ENCODE peak calls at places on chromosome 14, in six cellular contexts. One of them, this sample, is unnamed.

GRCh38 chr14:91861091-91861490 is 6.2 kb downstream of the TC2N start:
- DNase-seq in fibroblast of lung: no peak
- DNase-seq in HepG2: no peak
- DNase-seq in mammary epithelial cell: no peak
- DNase-seq in neuronal stem cell: no peak
- DNase-seq in H9: no peak
- DNase-seq in this sample: no peak

GRCh38 chr14:104138098-104138890 is at the start of gene KIF26A:
- DNase-seq in fibroblast of lung: no peak
- DNase-seq in HepG2: no peak
- DNase-seq in mammary epithelial cell: no peak
- DNase-seq in neuronal stem cell: peak; percentile 82
- DNase-seq in H9: peak; percentile 79
- DNase-seq in this sample: no peak

GRCh38 chr14:100159107-100159864 is at the start of gene DEGS2:
- DNase-seq in fibroblast of lung: no peak
- DNase-seq in HepG2: no peak
- DNase-seq in mammary epithelial cell: no peak
- DNase-seq in neuronal stem cell: no peak
- DNase-seq in H9: peak; percentile 79
- DNase-seq in this sample: no peak

GRCh38 chr14:55746533-55746932 is 166.5 kb downstream of the KTN1 start:
- DNase-seq in fibroblast of lung: peak; percentile 56
- DNase-seq in HepG2: peak; percentile 14
- DNase-seq in mammary epithelial cell: no peak
- DNase-seq in neuronal stem cell: no peak
- DNase-seq in H9: no peak
- DNase-seq in this sample: no peak

GRCh38 chr14:26984318-26985177 is 386.7 kb upstream of the NOVA1 start:
- DNase-seq in fibroblast of lung: peak; percentile 55
- DNase-seq in HepG2: peak; percentile 64
- DNase-seq in mammary epithelial cell: peak; percentile 1
- DNase-seq in neuronal stem cell: peak; percentile 65
- DNase-seq in H9: peak; percentile 62
- DNase-seq in this sample: no peak

GRCh38 chr14:77598366-77599050 is 17.9 kb downstream of the SPTLC2 start:
- DNase-seq in fibroblast of lung: no peak
- DNase-seq in HepG2: no peak
- DNase-seq in mammary epithelial cell: no peak
- DNase-seq in neuronal stem cell: no peak
- DNase-seq in H9: no peak
- DNase-seq in this sample: no peak

GRCh38 chr14:104445832-104446381 is 133.7 kb upstream of the C14orf180 start:
- DNase-seq in fibroblast of lung: no peak
- DNase-seq in HepG2: no peak
- DNase-seq in mammary epithelial cell: no peak
- DNase-seq in neuronal stem cell: no peak
- DNase-seq in H9: peak; percentile 21
- DNase-seq in this sample: no peak

GRCh38 chr14:99177046-99177655 is 94.8 kb downstream of the BCL11B start:
- DNase-seq in fibroblast of lung: no peak
- DNase-seq in HepG2: no peak
- DNase-seq in mammary epithelial cell: no peak
- DNase-seq in neuronal stem cell: no peak
- DNase-seq in H9: peak; percentile 18
- DNase-seq in this sample: no peak

GRCh38 chr14:97408937-97409860 is 612.0 kb downstream of the VRK1 start:
- DNase-seq in fibroblast of lung: no peak
- DNase-seq in HepG2: no peak
- DNase-seq in mammary epithelial cell: no peak
- DNase-seq in neuronal stem cell: no peak
- DNase-seq in H9: no peak
- DNase-seq in this sample: no peak

GRCh38 chr14:68981539-68981976 is 2.5 kb upstream of the ACTN1 start:
- DNase-seq in fibroblast of lung: peak; percentile 92
- DNase-seq in HepG2: no peak
- DNase-seq in mammary epithelial cell: no peak
- DNase-seq in neuronal stem cell: no peak
- DNase-seq in H9: no peak
- DNase-seq in this sample: no peak

GRCh38 chr14:103188691-103189480 is 65.6 kb downstream of the TNFAIP2 start:
- DNase-seq in fibroblast of lung: no peak
- DNase-seq in HepG2: no peak
- DNase-seq in mammary epithelial cell: no peak
- DNase-seq in neuronal stem cell: no peak
- DNase-seq in H9: peak; percentile 67
- DNase-seq in this sample: no peak

GRCh38 chr14:101122114-101122854 is 218.8 kb upstream of the RTL1 start:
- DNase-seq in fibroblast of lung: no peak
- DNase-seq in HepG2: no peak
- DNase-seq in mammary epithelial cell: no peak
- DNase-seq in neuronal stem cell: no peak
- DNase-seq in H9: no peak
- DNase-seq in this sample: no peak

GRCh38 chr14:104537613-104537988 is 42.0 kb upstream of the C14orf180 start:
- DNase-seq in fibroblast of lung: no peak
- DNase-seq in HepG2: no peak
- DNase-seq in mammary epithelial cell: no peak
- DNase-seq in neuronal stem cell: no peak
- DNase-seq in H9: no peak
- DNase-seq in this sample: no peak

GRCh38 chr14:68736519-68736918 is 56.3 kb downstream of the ZFP36L1 start:
- DNase-seq in fibroblast of lung: no peak
- DNase-seq in HepG2: no peak
- DNase-seq in mammary epithelial cell: no peak
- DNase-seq in neuronal stem cell: no peak
- DNase-seq in H9: no peak
- DNase-seq in this sample: no peak

GRCh38 chr14:105493921-105494605 is 3.0 kb downstream of the TEDC1 start:
- DNase-seq in fibroblast of lung: no peak
- DNase-seq in HepG2: no peak
- DNase-seq in mammary epithelial cell: no peak
- DNase-seq in neuronal stem cell: no peak
- DNase-seq in H9: peak; percentile 20
- DNase-seq in this sample: no peak

GRCh38 chr14:106788534-106788933 is 1262.2 kb downstream of the TMEM121 start:
- DNase-seq in fibroblast of lung: no peak
- DNase-seq in HepG2: no peak
- DNase-seq in mammary epithelial cell: no peak
- DNase-seq in neuronal stem cell: no peak
- DNase-seq in H9: no peak
- DNase-seq in this sample: no peak

GRCh38 chr14:104161601-104162367 is 23.4 kb downstream of the KIF26A start:
- DNase-seq in fibroblast of lung: no peak
- DNase-seq in HepG2: no peak
- DNase-seq in mammary epithelial cell: no peak
- DNase-seq in neuronal stem cell: no peak
- DNase-seq in H9: no peak
- DNase-seq in this sample: no peak

GRCh38 chr14:100692859-100693558 is 33.7 kb upstream of the DLK1 start:
- DNase-seq in fibroblast of lung: peak; percentile 96
- DNase-seq in HepG2: peak; percentile 65
- DNase-seq in mammary epithelial cell: peak; percentile 98
- DNase-seq in neuronal stem cell: no peak
- DNase-seq in H9: no peak
- DNase-seq in this sample: no peak

GRCh38 chr14:77140937-77141591 is 527 bp downstream of the ZDHHC22 start:
- DNase-seq in fibroblast of lung: peak; percentile 47
- DNase-seq in HepG2: no peak
- DNase-seq in mammary epithelial cell: peak; percentile 37
- DNase-seq in neuronal stem cell: peak; percentile 82
- DNase-seq in H9: peak; percentile 80
- DNase-seq in this sample: no peak

GRCh38 chr14:69242311-69243224 is 17.4 kb upstream of the GALNT16 start:
- DNase-seq in fibroblast of lung: peak; percentile 56
- DNase-seq in HepG2: peak; percentile 60
- DNase-seq in mammary epithelial cell: peak; percentile 32
- DNase-seq in neuronal stem cell: peak; percentile 63
- DNase-seq in H9: peak; percentile 52
- DNase-seq in this sample: peak; percentile 24

GRCh38 chr14:60935283-60935682 is 45.6 kb downstream of the TRMT5 start:
- DNase-seq in fibroblast of lung: no peak
- DNase-seq in HepG2: no peak
- DNase-seq in mammary epithelial cell: no peak
- DNase-seq in neuronal stem cell: no peak
- DNase-seq in H9: no peak
- DNase-seq in this sample: no peak

GRCh38 chr14:63563370-63564026 is 20.3 kb upstream of the PPP2R5E start:
- DNase-seq in fibroblast of lung: peak; percentile 55
- DNase-seq in HepG2: no peak
- DNase-seq in mammary epithelial cell: peak; percentile 83
- DNase-seq in neuronal stem cell: no peak
- DNase-seq in H9: no peak
- DNase-seq in this sample: no peak

GRCh38 chr14:38098074-38098846 is 109.4 kb upstream of the SSTR1 start:
- DNase-seq in fibroblast of lung: peak; percentile 75
- DNase-seq in HepG2: no peak
- DNase-seq in mammary epithelial cell: no peak
- DNase-seq in neuronal stem cell: no peak
- DNase-seq in H9: no peak
- DNase-seq in this sample: no peak

GRCh38 chr14:56143025-56143424 is 24.8 kb downstream of the PELI2 start:
- DNase-seq in fibroblast of lung: peak; percentile 27
- DNase-seq in HepG2: no peak
- DNase-seq in mammary epithelial cell: no peak
- DNase-seq in neuronal stem cell: no peak
- DNase-seq in H9: no peak
- DNase-seq in this sample: no peak

GRCh38 chr14:77804592-77804991 is 4.7 kb downstream of the ADCK1 start:
- DNase-seq in fibroblast of lung: no peak
- DNase-seq in HepG2: peak; percentile 27
- DNase-seq in mammary epithelial cell: peak; percentile 15
- DNase-seq in neuronal stem cell: no peak
- DNase-seq in H9: peak; percentile 63
- DNase-seq in this sample: no peak

GRCh38 chr14:94113073-94113472 is 2.5 kb downstream of the IFI27 start:
- DNase-seq in fibroblast of lung: no peak
- DNase-seq in HepG2: no peak
- DNase-seq in mammary epithelial cell: no peak
- DNase-seq in neuronal stem cell: no peak
- DNase-seq in H9: no peak
- DNase-seq in this sample: no peak

GRCh38 chr14:57749267-57749666 is 116.6 kb downstream of the SLC35F4 start:
- DNase-seq in fibroblast of lung: peak; percentile 62
- DNase-seq in HepG2: no peak
- DNase-seq in mammary epithelial cell: peak; percentile 78
- DNase-seq in neuronal stem cell: no peak
- DNase-seq in H9: no peak
- DNase-seq in this sample: no peak

GRCh38 chr14:54535126-54535525 is 25.4 kb downstream of the CGRRF1 start:
- DNase-seq in fibroblast of lung: peak; percentile 8
- DNase-seq in HepG2: no peak
- DNase-seq in mammary epithelial cell: no peak
- DNase-seq in neuronal stem cell: no peak
- DNase-seq in H9: no peak
- DNase-seq in this sample: no peak

GRCh38 chr14:102320033-102320660 is 601 bp downstream of the ZNF839 start:
- DNase-seq in fibroblast of lung: peak; percentile 62
- DNase-seq in HepG2: no peak
- DNase-seq in mammary epithelial cell: peak; percentile 24
- DNase-seq in neuronal stem cell: no peak
- DNase-seq in H9: no peak
- DNase-seq in this sample: no peak

GRCh38 chr14:75196468-75196867 is 20.1 kb upstream of the TMED10 start:
- DNase-seq in fibroblast of lung: no peak
- DNase-seq in HepG2: peak; percentile 84
- DNase-seq in mammary epithelial cell: no peak
- DNase-seq in neuronal stem cell: no peak
- DNase-seq in H9: no peak
- DNase-seq in this sample: no peak
- H3K27ac ChIP-seq in fibroblast of lung: no peak overlapping the region
- H3K27ac ChIP-seq in HepG2: no peak overlapping the region
- H3K27ac ChIP-seq in mammary epithelial cell: no peak overlapping the region
- H3K27ac ChIP-seq in neuronal stem cell: no peak overlapping the region
- H3K27ac ChIP-seq in H9: no peak overlapping the region
- H3K27ac ChIP-seq in this sample: no peak overlapping the region

DNA sequence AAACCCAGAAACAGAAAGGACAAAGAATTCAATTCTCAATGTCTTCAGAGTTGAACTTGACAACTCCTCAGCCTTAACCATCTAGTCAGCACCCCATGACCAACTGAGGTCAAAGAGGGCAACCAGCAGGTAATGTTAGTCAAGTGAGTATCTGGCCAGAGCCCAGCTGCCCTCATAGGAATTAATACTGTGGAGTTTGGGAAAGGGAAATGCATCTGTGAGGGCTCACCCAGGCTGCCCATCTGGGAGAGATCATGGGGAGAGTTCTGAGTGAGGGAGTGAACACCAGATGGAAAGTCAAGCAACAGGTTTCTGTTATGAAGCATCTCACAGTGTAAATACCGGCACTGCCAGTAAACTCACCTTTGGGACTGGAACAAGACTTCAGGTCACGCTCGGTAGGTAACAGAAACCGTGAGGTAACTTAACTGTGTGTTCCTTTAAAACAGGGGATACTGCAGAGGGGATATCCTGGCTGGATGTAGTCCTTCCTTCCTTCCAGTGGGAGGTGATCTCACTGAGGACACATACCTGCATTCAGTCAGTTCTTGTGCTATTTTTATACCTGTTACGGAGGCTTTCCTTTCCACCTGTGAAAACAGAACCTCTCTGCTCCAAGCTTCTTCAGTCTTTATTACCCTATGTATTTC is 94.4 kb downstream of the DAD1 start:
- DNase-seq in fibroblast of lung: no peak
- DNase-seq in HepG2: no peak
- DNase-seq in mammary epithelial cell: no peak
- DNase-seq in neuronal stem cell: no peak
- DNase-seq in H9: no peak
- DNase-seq in this sample: no peak
- H3K9ac ChIP-seq in fibroblast of lung: no peak overlapping the region
- H3K9ac ChIP-seq in HepG2: no peak overlapping the region
- H3K9ac ChIP-seq in mammary epithelial cell: no peak overlapping the region
- H3K9ac ChIP-seq in neuronal stem cell: no peak overlapping the region
- H3K9ac ChIP-seq in H9: no peak overlapping the region
- H3K9ac ChIP-seq in this sample: no peak overlapping the region

GRCh38 chr14:72925815-72926291 is 411 bp upstream of the DCAF4 start:
- DNase-seq in fibroblast of lung: no peak
- DNase-seq in HepG2: no peak
- DNase-seq in mammary epithelial cell: no peak
- DNase-seq in neuronal stem cell: no peak
- DNase-seq in H9: no peak
- DNase-seq in this sample: no peak
- H3K27ac ChIP-seq in fibroblast of lung: peak overlapping the region; percentile 57
- H3K27ac ChIP-seq in HepG2: peak overlapping the region; percentile 35
- H3K27ac ChIP-seq in mammary epithelial cell: no peak overlapping the region
- H3K27ac ChIP-seq in neuronal stem cell: no peak overlapping the region
- H3K27ac ChIP-seq in H9: no peak overlapping the region
- H3K27ac ChIP-seq in this sample: no peak overlapping the region

DNA sequence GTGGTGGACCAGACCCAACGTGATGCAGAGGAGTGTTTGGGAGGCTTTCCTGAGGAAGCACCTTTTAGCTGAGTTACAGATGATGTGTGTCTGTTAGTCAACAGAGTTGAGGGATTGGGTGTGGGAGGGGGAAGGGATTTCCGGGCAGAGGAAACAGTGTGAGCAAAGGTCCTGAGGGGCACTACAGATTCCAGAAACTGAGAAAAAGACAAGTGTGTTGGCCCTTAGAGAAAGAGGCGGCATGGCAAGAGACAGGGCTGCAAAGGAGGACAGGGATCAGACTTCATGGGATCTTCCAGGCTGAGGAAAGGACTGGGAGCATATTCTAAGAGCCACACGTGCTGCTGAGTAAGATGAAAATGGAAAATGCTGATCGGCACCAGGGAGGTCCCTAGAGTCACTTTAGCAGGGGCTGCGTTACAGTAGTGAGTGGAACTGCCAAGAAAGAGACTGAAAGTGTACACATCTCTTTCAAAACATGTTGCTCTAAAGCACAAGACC is 9.4 kb upstream of the RPS6KL1 start:
- DNase-seq in fibroblast of lung: no peak
- DNase-seq in HepG2: no peak
- DNase-seq in mammary epithelial cell: no peak
- DNase-seq in neuronal stem cell: no peak
- DNase-seq in H9: no peak
- DNase-seq in this sample: no peak
- H3K9ac ChIP-seq in fibroblast of lung: no peak overlapping the region
- H3K9ac ChIP-seq in HepG2: peak overlapping the region; percentile 46
- H3K9ac ChIP-seq in mammary epithelial cell: no peak overlapping the region
- H3K9ac ChIP-seq in neuronal stem cell: peak overlapping the region; percentile 10
- H3K9ac ChIP-seq in H9: no peak overlapping the region
- H3K9ac ChIP-seq in this sample: peak overlapping the region; percentile 28

This sample was measured in SK-N-MC.